ENCODE peak calls at places on chromosome 2, in ten cellular contexts. D is transverse colon, W is colonic mucosa, C is AG09309, B is lower lobe of right lung, L is uterus, K is kidney, P is fibroblast of pulmonary artery, Q is astrocyte of the cerebellum, R is psoas muscle. Y is an unnamed sample.

GRCh38 chr2:214549946-214550345 is 139.1 kb downstream of the VWC2L start:
- DNase-seq in C (no peak), D (no peak), R (no peak), W (no peak), L (no peak), B (no peak), Q (no peak), K (no peak), P (no peak), Y (no peak)

GRCh38 chr2:128793414-128793813 is 474.7 kb upstream of the HS6ST1 start:
- DNase-seq in D (no peak), R (no peak), Q (no peak), L (no peak), C (no peak), P (no peak), W (peak), K (no peak), B (no peak), Y (no peak)

GRCh38 chr2:85440736-85441135 is 22.2 kb downstream of the SH2D6 start:
- DNase-seq in D (no peak), Q (no peak), L (no peak), C (no peak), B (no peak), P (no peak), K (no peak), W (no peak), R (no peak), Y (no peak)

GRCh38 chr2:195586062-195586713 is 70.8 kb upstream of the SLC39A10 start:
- DNase-seq in W (no peak), B (no peak), R (no peak), P (no peak), K (no peak), Q (no peak), D (no peak), L (no peak), C (no peak), Y (no peak)

GRCh38 chr2:150911766-150912280 is 349.8 kb downstream of the RBM43 start:
- DNase-seq in K (peak), W (peak), P (peak), C (peak), Q (no peak), L (peak), B (peak), R (peak), D (peak), Y (peak)

GRCh38 chr2:236679906-236680305 is 110.3 kb downstream of the ACKR3 start:
- DNase-seq in Q (no peak), P (no peak), R (no peak), L (no peak), B (no peak), C (peak), K (no peak), W (no peak), D (no peak), Y (peak)

GRCh38 chr2:98348066-98348561 is 1.9 kb downstream of the CNGA3 start:
- DNase-seq in K (no peak), Q (no peak), B (no peak), W (no peak), P (no peak), C (no peak), L (no peak), D (no peak), R (no peak), Y (no peak)

GRCh38 chr2:28602751-28603639 is 107.1 kb downstream of the PLB1 start:
- DNase-seq in Q (no peak), P (peak), K (no peak), W (no peak), L (no peak), C (no peak), R (no peak), D (no peak), B (no peak), Y (no peak)

GRCh38 chr2:191638079-191638801 is 39.7 kb upstream of the NABP1 start:
- DNase-seq in D (no peak), W (peak), L (no peak), K (no peak), C (no peak), R (no peak), Q (no peak), P (no peak), B (no peak), Y (no peak)

GRCh38 chr2:121832372-121832771 is 76.9 kb downstream of the TSN start:
- DNase-seq in P (no peak), B (no peak), L (no peak), R (no peak), Q (no peak), K (no peak), C (no peak), D (no peak), W (no peak), Y (no peak)

GRCh38 chr2:148651972-148652371 is 7.4 kb downstream of the EPC2 start:
- DNase-seq in W (no peak), B (no peak), L (no peak), Q (no peak), C (no peak), K (no peak), R (no peak), D (no peak), P (no peak), Y (no peak)

GRCh38 chr2:52852006-52852405 is 915.6 kb upstream of the CHAC2 start:
- DNase-seq in W (no peak), C (no peak), D (no peak), L (no peak), Q (no peak), B (no peak), R (no peak), K (no peak), P (no peak), Y (no peak)

GRCh38 chr2:7738596-7738995 is 821.4 kb downstream of the RNF144A start:
- DNase-seq in P (no peak), K (no peak), Q (no peak), C (peak), R (no peak), B (no peak), L (no peak), D (no peak), W (no peak), Y (no peak)

GRCh38 chr2:23312996-23313606 is 71.9 kb upstream of the KLHL29 start:
- DNase-seq in P (no peak), L (no peak), R (no peak), B (no peak), C (no peak), D (no peak), W (no peak), K (no peak), Q (no peak), Y (no peak)
- TF ChIP-seq CTCF in P (peak), L (no peak), R (peak), B (peak), C (peak), D (peak), W (no peak), K (peak), Q (peak), Y (peak)

GRCh38 chr2:163737169-163737439 is 1.3 kb upstream of the FIGN start:
- DNase-seq in L (no peak), Q (no peak), C (no peak), W (no peak), K (no peak), P (no peak), B (no peak), D (no peak), R (no peak), Y (no peak)

GRCh38 chr2:163734911-163735691 is 707 bp downstream of the FIGN start:
- DNase-seq in R (no peak), W (no peak), L (no peak), Q (no peak), B (no peak), D (no peak), C (no peak), K (no peak), P (peak), Y (no peak)

GRCh38 chr2:163734401-163734800 is 1.4 kb downstream of the FIGN start:
- DNase-seq in B (no peak), R (no peak), D (no peak), C (no peak), W (no peak), P (no peak), L (no peak), K (no peak), Q (no peak), Y (no peak)

GRCh38 chr2:163736433-163737168 is 793 bp upstream of the FIGN start:
- DNase-seq in B (peak), P (peak), C (no peak), R (peak), W (peak), L (peak), Q (no peak), D (peak), K (peak), Y (no peak)

GRCh38 chr2:163735692-163736432 is at the start of gene FIGN:
- DNase-seq in Q (peak), K (peak), W (peak), C (peak), B (peak), P (peak), D (peak), R (peak), L (peak), Y (peak)
- H3K4me3 ChIP-seq in Q (peak), K (peak), W (peak), C (peak), B (peak), P (peak), D (peak), R (peak), L (peak), Y (peak)

GRCh38 chr2:96875498-96876035 is 5.7 kb upstream of the SEMA4C start:
- DNase-seq in D (no peak), C (no peak), L (no peak), K (no peak), R (no peak), P (no peak), Q (no peak), B (no peak), W (no peak), Y (no peak)
- TF ChIP-seq CTCF in D (no peak), C (no peak), L (no peak), K (no peak), R (no peak), P (no peak), Q (no peak), B (no peak), W (no peak), Y (no peak)

GRCh38 chr2:184370954-184371353 is 227.4 kb upstream of the ZNF804A start:
- DNase-seq in W (no peak), Q (no peak), B (no peak), R (no peak), D (no peak), C (no peak), K (no peak), L (no peak), P (no peak), Y (no peak)
- H3K4me3 ChIP-seq in W (no peak), Q (no peak), B (no peak), R (no peak), D (no peak), C (no peak), K (no peak), L (no peak), P (no peak), Y (no peak)

DNA sequence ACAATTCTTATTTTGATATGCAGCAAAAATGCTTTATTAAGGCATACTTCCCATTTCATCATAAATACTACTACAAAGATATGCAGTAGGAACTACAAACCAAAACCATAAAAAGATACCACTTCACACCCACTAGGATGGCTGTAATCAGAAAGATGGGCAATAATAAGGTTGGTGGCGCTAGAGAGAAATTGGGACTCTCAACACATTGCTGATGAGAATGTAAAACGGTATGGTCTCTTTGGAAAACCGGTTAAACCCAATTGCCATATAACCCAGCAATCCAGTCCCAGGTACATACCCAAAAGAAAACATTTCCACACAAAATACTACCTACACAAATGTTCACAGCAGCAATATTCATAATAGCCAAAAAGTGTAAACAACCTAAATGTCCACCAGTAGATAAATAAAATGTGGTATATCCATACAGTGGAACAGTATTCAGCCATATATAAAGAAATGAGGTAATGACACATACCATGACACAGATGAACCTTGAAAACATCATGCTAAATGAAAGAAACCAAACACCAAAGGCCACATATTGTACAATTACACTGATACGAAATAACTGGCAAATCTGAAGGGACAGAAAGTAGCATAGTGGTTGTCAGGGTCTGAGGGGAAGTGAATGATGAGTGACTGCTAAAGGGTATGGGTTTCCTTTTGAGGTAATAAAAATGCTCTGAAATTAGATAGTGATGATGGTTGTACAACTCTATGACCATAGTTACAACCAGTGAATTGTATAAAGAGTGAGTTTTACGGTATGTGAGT is 12.7 kb downstream of the SP3 start:
- DNase-seq in K (no peak), R (no peak), B (no peak), C (no peak), P (no peak), W (no peak), D (no peak), L (no peak), Q (no peak), Y (no peak)
- TF ChIP-seq CTCF in K (no peak), R (no peak), B (no peak), C (no peak), P (no peak), W (no peak), D (no peak), L (no peak), Q (no peak), Y (no peak)

GRCh38 chr2:175143191-175143590 is 24.8 kb downstream of the ATF2 start:
- DNase-seq in P (no peak), K (no peak), W (no peak), C (no peak), B (no peak), R (no peak), L (no peak), D (no peak), Q (no peak), Y (no peak)
- H3K4me3 ChIP-seq in P (no peak), K (no peak), W (no peak), C (no peak), B (no peak), R (no peak), L (no peak), D (no peak), Q (no peak), Y (no peak)

DNA sequence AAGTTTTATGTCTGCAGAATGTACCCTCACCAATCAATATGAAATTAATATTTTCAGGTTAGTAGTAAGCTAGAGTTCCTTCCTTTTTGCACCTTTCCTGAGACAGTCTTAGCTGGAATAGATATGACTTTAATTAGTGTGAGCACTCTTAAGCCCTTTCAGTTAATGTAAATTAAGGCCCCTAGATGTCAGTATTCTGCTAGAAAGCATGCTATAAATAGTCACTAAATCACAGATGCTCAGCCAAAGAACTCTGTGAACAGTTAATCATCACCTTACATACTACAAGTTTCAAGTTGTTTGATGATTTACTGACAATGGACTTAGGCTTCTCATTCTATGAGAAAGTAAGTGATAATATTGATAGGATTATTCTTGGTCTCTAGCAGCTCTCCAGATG is 413.7 kb downstream of the PTH2R start:
- DNase-seq in C (no peak), P (no peak), W (no peak), R (no peak), B (no peak), D (no peak), L (no peak), Q (no peak), K (no peak), Y (no peak)
- TF ChIP-seq CTCF in C (no peak), P (no peak), W (no peak), R (no peak), B (no peak), D (no peak), L (no peak), Q (peak), K (peak), Y (no peak)

DNA sequence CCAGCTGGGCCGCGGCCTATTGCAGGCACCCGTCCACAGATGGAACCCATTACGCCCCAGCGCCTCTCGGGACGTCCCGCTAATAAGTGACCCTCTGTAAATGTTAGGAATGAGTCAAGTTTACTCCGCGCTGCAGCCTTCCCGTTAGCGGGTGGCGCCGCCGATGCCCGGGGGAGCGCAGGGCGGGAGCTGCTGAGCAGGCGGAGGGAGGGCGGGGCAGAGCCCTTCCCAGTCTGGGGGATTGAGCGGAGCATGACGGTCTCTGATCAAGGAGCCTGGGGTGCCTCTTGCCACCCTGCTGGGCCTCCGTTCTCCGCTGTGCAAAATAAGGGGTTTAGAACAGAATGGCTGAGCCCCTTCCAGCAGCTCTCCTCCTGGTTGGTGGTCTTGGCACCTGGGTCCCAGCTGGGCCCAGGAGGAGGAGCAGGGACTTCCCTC is 10.5 kb downstream of the CROCC2 start:
- DNase-seq in W (no peak), P (peak), Q (peak), C (peak), B (peak), L (peak), K (peak), D (no peak), R (peak), Y (peak)
- H3K4me3 ChIP-seq in W (no peak), P (no peak), Q (no peak), C (no peak), B (no peak), L (peak), K (no peak), D (peak), R (no peak), Y (no peak)